ENCODE peak calls at places on chromosomes 3 and 15, in six cellular contexts. J, Q, C, Z, B and O are unnamed samples.

GRCh38 chr3:60053518-60054265 is 1003.9 kb upstream of the CFAP20DC start:
- DNase-seq in Q (peak; percentile 56), B (peak; percentile 59), J (no peak), C (no peak), Z (no peak), O (no peak)

GRCh38 chr3:182485306-182485705 is 308.0 kb upstream of the ATP11B start:
- DNase-seq in Z (peak; percentile 5), Q (no peak), J (no peak), C (no peak), B (no peak), O (no peak)

GRCh38 chr3:98114264-98114663 is 16.3 kb upstream of the OR5H1 start:
- DNase-seq in C (no peak), Z (no peak), Q (no peak), J (no peak), B (no peak), O (no peak)

GRCh38 chr3:13069495-13069894 is 3.7 kb downstream of the IQSEC1 start:
- DNase-seq in C (no peak), J (no peak), Q (peak; percentile 22), Z (no peak), B (no peak), O (no peak)

GRCh38 chr15:66477011-66477410 is 20.6 kb downstream of the SNAPC5 start:
- DNase-seq in Q (no peak), J (no peak), B (no peak), Z (no peak), C (no peak), O (no peak)

GRCh38 chr15:80251505-80252280 is at the start of gene CTXND1:
- DNase-seq in J (peak; percentile 21), C (peak; percentile 52), Z (no peak), B (no peak), Q (no peak), O (no peak)

GRCh38 chr3:129058441-129059194 is 2.0 kb upstream of the GP9 start:
- DNase-seq in J (no peak), B (no peak), Q (no peak), Z (no peak), C (no peak), O (peak; percentile 24)

GRCh38 chr3:171620825-171621434 is 160.7 kb upstream of the TNIK start:
- DNase-seq in Z (no peak), Q (peak; percentile 74), B (peak; percentile 64), J (no peak), C (no peak), O (peak; percentile 11)

GRCh38 chr3:113514265-113514769 is 639 bp downstream of the SPICE1 start:
- DNase-seq in B (peak; percentile 12), Q (no peak), C (no peak), J (no peak), Z (peak; percentile 15), O (no peak)

GRCh38 chr15:45376300-45376928 is 1.9 kb downstream of the GATM start:
- DNase-seq in J (no peak), Q (peak; percentile 94), B (no peak), Z (no peak), C (no peak), O (no peak)

DNA sequence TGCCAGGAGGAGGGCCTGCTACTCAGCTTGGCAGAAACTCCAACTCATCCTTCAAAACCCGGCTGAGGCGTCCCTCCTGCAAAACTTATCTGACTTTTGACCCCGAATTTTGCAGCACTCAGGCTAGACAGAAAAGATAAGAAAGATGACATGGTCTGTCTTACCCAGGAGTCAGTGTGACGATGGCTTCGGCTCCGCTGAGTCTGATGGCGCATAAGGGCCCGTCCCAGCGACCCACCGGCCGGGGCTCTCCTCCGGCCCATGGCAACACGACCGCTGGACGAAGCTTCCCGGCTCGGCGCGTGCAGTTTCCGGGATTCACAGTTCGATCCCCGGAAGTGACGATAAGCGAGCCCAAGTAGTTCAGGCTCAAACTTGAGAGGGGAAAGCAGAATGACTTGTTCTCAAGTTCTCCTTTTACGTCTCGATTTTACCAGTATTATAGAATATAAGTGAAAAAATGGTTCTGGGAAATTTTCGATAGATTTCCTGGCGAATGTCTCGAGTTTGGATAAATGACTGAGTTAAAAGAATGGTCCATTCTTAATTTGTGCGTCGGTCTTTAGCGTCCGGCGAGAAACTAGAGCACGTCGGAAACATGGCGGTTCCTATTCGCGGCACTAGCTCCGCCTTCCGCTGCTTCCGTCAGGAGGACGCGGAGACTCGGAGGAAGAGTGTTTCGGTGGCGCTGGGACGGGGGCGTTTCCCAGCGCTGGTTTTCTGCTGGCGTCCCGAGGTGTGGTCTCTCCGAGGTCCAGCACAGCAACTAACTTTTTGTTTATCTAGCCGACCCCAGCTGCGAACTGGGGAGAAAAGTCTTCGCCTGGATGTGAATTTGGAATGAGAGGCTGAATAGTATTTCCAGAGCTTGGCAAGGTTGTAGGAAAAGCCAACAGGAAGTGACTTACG is at the start of gene LSG1:
- DNase-seq in Q (peak; percentile 98), B (peak; percentile 97), C (peak; percentile 93), Z (peak; percentile 99), J (peak; percentile 97), O (peak; percentile 97)
- H2BK120ac ChIP-seq in Q (no peak within 1 kb of the TSS), B (peak within 1 kb of the TSS; percentile 94), C (no peak within 1 kb of the TSS), Z (no peak within 1 kb of the TSS), J (no peak within 1 kb of the TSS), O (no peak within 1 kb of the TSS)

GRCh38 chr3:39405687-39406367 is 693 bp upstream of the RPSA start:
- DNase-seq in C (no peak), B (no peak), Z (no peak), J (no peak), Q (no peak), O (no peak)
- H2BK120ac ChIP-seq in C (no peak overlapping the region), B (no peak overlapping the region), Z (no peak overlapping the region), J (no peak overlapping the region), Q (no peak overlapping the region), O (no peak overlapping the region)

GRCh38 chr3:194333981-194334320 is 17.2 kb downstream of the CPN2 start:
- DNase-seq in J (no peak), Q (no peak), Z (no peak), B (no peak), C (no peak), O (no peak)

GRCh38 chr3:194339356-194339755 is 11.8 kb downstream of the CPN2 start:
- DNase-seq in J (no peak), C (peak; percentile 68), Q (peak; percentile 72), B (no peak), Z (peak; percentile 61), O (no peak)

GRCh38 chr3:194339836-194340235 is 11.3 kb downstream of the CPN2 start:
- DNase-seq in Q (peak; percentile 68), B (no peak), Z (no peak), C (no peak), J (no peak), O (no peak)

GRCh38 chr3:194337965-194338753 is 13.0 kb downstream of the CPN2 start:
- DNase-seq in Z (no peak), Q (peak; percentile 51), C (no peak), J (no peak), B (peak; percentile 42), O (peak; percentile 28)

DNA sequence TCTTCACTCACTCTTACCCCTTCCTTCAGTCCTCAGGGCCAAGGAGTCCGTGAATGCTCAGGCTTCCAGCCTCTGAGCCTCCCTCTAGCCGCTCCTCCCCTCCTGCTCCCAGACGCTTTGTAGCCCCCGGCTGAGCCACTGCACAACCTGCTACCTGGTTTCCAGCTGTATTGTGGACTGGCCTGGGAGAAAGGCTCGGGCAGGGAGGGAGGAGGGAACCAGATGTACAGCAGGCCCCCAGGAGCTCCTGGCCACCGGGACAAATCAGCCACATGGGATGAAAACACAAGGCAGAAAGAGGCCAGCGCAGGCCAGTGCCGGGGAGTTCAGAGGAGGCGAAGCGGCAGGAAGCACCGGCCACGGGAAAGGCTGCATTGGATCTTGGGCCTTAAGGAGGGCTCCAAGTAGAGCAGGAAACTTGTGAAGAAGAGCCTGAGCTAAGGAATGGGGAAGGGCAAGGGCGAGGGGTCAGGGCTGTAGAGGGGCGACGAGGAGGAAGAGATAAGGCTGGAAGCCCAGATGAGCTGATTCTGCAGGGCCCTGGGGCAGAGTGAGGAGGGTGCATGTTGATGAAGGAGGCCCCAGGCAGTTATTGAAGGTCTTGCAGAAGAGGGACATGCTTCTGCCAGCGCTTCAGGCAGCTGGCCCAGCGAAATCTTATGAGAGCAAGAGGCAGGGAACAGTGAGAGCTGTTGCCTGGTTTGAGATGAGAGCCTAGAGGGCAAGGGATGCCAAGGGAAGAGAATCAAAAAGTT is 14.3 kb downstream of the CPN2 start:
- DNase-seq in Z (peak; percentile 76), Q (no peak), C (no peak), J (no peak), B (no peak), O (no peak)
- H2BK120ac ChIP-seq in Z (no peak overlapping the region), Q (no peak overlapping the region), C (no peak overlapping the region), J (no peak overlapping the region), B (no peak overlapping the region), O (no peak overlapping the region)

GRCh38 chr3:138408751-138409161 is 25.7 kb upstream of the ESYT3 start:
- DNase-seq in J (no peak), B (peak; percentile 5), C (peak; percentile 58), Z (no peak), Q (peak; percentile 7), O (no peak)
- H2BK120ac ChIP-seq in J (no peak overlapping the region), B (no peak overlapping the region), C (no peak overlapping the region), Z (no peak overlapping the region), Q (no peak overlapping the region), O (no peak overlapping the region)